ENCODE peak calls at places on chromosomes 12 and 14, in six cellular contexts. R is GM03348; G is NCI-H345; S is stimulated activated naive CD8-positive, alpha-beta T cell treated with anti-CD3 and anti-CD28 coated beads, Interleukin-15, amount 100 ng/mL, for 72 hours; D is ureter; W is MCF 10A. N is an unnamed sample.

GRCh38 chr12:11669348-11669747 is 19.9 kb downstream of the ETV6 start:
- DNase-seq in R (no peak), G (no peak), S (no peak), D (no peak), W (no peak), N (no peak)

GRCh38 chr12:104575442-104575841 is 118.7 kb downstream of the CHST11 start:
- DNase-seq in R (no peak), G (peak; percentile 18), S (no peak), D (no peak), W (no peak), N (no peak)

GRCh38 chr14:70096866-70097265 is 91.9 kb downstream of the SLC8A3 start:
- DNase-seq in R (peak; percentile 28), G (peak; percentile 2), S (no peak), D (no peak), W (peak; percentile 9), N (no peak)

GRCh38 chr12:69671597-69671996 is 27.5 kb downstream of the BEST3 start:
- DNase-seq in R (no peak), G (peak; percentile 29), S (no peak), D (no peak), W (no peak), N (no peak)

GRCh38 chr14:22850944-22851790 is 14.8 kb downstream of the MMP14 start:
- DNase-seq in R (peak; percentile 90), G (no peak), S (no peak), D (peak; percentile 90), W (peak; percentile 45), N (no peak)

GRCh38 chr14:93657875-93658274 is 130.4 kb downstream of the PRIMA1 start:
- DNase-seq in R (no peak), G (no peak), S (no peak), D (no peak), W (no peak), N (no peak)

GRCh38 chr14:99241314-99242035 is 30.5 kb downstream of the BCL11B start:
- DNase-seq in R (no peak), G (no peak), S (no peak), D (no peak), W (no peak), N (no peak)

GRCh38 chr14:87233266-87233665 is 759.7 kb downstream of the GALC start:
- DNase-seq in R (no peak), G (peak; percentile 51), S (no peak), D (no peak), W (no peak), N (peak; percentile 9)

GRCh38 chr12:8689606-8690175 is 8.1 kb upstream of the RIMKLB start:
- DNase-seq in R (no peak), G (no peak), S (no peak), D (no peak), W (no peak), N (no peak)

GRCh38 chr12:95721320-95721719 is 69.2 kb downstream of the NTN4 start:
- DNase-seq in R (no peak), G (no peak), S (no peak), D (no peak), W (peak; percentile 58), N (no peak)

GRCh38 chr12:64621257-64621942 is 11.1 kb downstream of the RASSF3 start:
- DNase-seq in R (peak; percentile 11), G (no peak), S (no peak), D (no peak), W (peak; percentile 33), N (no peak)

GRCh38 chr12:91222746-91223145 is 40.1 kb upstream of the DCN start:
- DNase-seq in R (no peak), G (no peak), S (no peak), D (no peak), W (peak; percentile 42), N (no peak)

GRCh38 chr12:40351976-40352375 is 127.2 kb downstream of the LRRK2 start:
- DNase-seq in R (no peak), G (no peak), S (no peak), D (no peak), W (no peak), N (no peak)

GRCh38 chr12:104355630-104356029 is 52.1 kb downstream of the EID3 start:
- DNase-seq in R (no peak), G (no peak), S (no peak), D (no peak), W (no peak), N (no peak)

GRCh38 chr12:40801082-40801481 is 108.8 kb downstream of the CNTN1 start:
- DNase-seq in R (no peak), G (no peak), S (no peak), D (no peak), W (no peak), N (no peak)

GRCh38 chr12:109910969-109911348 is 10.9 kb downstream of the TCHP start:
- DNase-seq in R (peak; percentile 48), G (no peak), S (peak; percentile 14), D (no peak), W (peak; percentile 21), N (no peak)

GRCh38 chr14:21068521-21069387 is 1.4 kb upstream of the ARHGEF40 start:
- DNase-seq in R (peak; percentile 65), G (peak; percentile 79), S (peak; percentile 52), D (no peak), W (peak; percentile 64), N (peak; percentile 78)

GRCh38 chr12:12999276-12999958 is 648 bp downstream of the HEBP1 start:
- DNase-seq in R (peak; percentile 57), G (no peak), S (no peak), D (no peak), W (no peak), N (no peak)

GRCh38 chr12:88577537-88577936 is 2.7 kb downstream of the KITLG start:
- DNase-seq in R (peak; percentile 14), G (peak; percentile 42), S (no peak), D (no peak), W (peak; percentile 62), N (peak; percentile 21)

GRCh38 chr12:1779783-1780182 is 40.6 kb upstream of the LRTM2 start:
- DNase-seq in R (peak; percentile 29), G (no peak), S (no peak), D (no peak), W (peak; percentile 43), N (no peak)

GRCh38 chr12:108854055-108854452 is 3.3 kb downstream of the SSH1 start:
- DNase-seq in R (peak; percentile 64), G (no peak), S (no peak), D (no peak), W (peak; percentile 94), N (no peak)

GRCh38 chr14:61627612-61628011 is 67.7 kb upstream of the HIF1A start:
- DNase-seq in R (no peak), G (no peak), S (no peak), D (no peak), W (no peak), N (no peak)

GRCh38 chr14:59566725-59567124 is 9.9 kb downstream of the CCDC175 start:
- DNase-seq in R (no peak), G (peak; percentile 22), S (no peak), D (no peak), W (peak; percentile 8), N (no peak)